ENCODE peak calls at places on chromosomes 3 and 15, in seven cellular contexts. H is A549, P is sigmoid colon, I is cardiac fibroblast, A is AG09309, F is GM06990, X is hepatocyte. E is an unnamed sample.
A peak's percentile ranks its signal among the peaks of the same experiment; 100 is the strongest.

GRCh38 chr3:128910006-128910405 is 30.6 kb downstream of the ACAD9 start:
- DNase-seq in H (no peak), P (no peak), I (no peak), A (no peak), F (no peak), X (no peak), E (no peak)

GRCh38 chr3:192862408-192863385 is 55.0 kb downstream of the MB21D2 start:
- DNase-seq in H (no peak), P (no peak), I (no peak), A (no peak), F (no peak), X (no peak), E (no peak)

GRCh38 chr3:39592306-39592705 is 124.8 kb downstream of the MOBP start:
- DNase-seq in H (no peak), P (no peak), I (no peak), A (no peak), F (no peak), X (no peak), E (no peak)

GRCh38 chr15:55774113-55774970 is 31.4 kb upstream of the PRTG start:
- DNase-seq in H (peak; percentile 64), P (no peak), I (peak; percentile 51), A (no peak), F (no peak), X (peak; percentile 44), E (peak; percentile 26)

GRCh38 chr3:8776406-8776805 is 7.0 kb upstream of the OXTR start:
- DNase-seq in H (no peak), P (no peak), I (peak; percentile 97), A (no peak), F (no peak), X (no peak), E (peak; percentile 86)

GRCh38 chr3:85560088-85560790 is 601.5 kb downstream of the CADM2 start:
- DNase-seq in H (no peak), P (no peak), I (peak; percentile 42), A (no peak), F (no peak), X (no peak), E (peak; percentile 1)

GRCh38 chr3:64224826-64225606 is at the start of gene PRICKLE2:
- DNase-seq in H (peak; percentile 69), P (peak; percentile 90), I (peak; percentile 95), A (peak; percentile 78), F (peak; percentile 48), X (peak; percentile 56), E (peak; percentile 95)

GRCh38 chr3:4270726-4271125 is 32.4 kb upstream of the SETMAR start:
- DNase-seq in H (no peak), P (no peak), I (no peak), A (no peak), F (peak; percentile 6), X (no peak), E (no peak)

GRCh38 chr3:125462722-125463299 is 57.2 kb downstream of the SNX4 start:
- DNase-seq in H (no peak), P (no peak), I (no peak), A (no peak), F (no peak), X (no peak), E (no peak)

GRCh38 chr15:52727825-52728224 is 48.6 kb upstream of the ATOSA start:
- DNase-seq in H (no peak), P (no peak), I (no peak), A (no peak), F (no peak), X (no peak), E (no peak)

GRCh38 chr3:69200384-69201068 is 78.1 kb upstream of the LMOD3 start:
- DNase-seq in H (no peak), P (no peak), I (peak; percentile 22), A (no peak), F (no peak), X (peak; percentile 77), E (peak; percentile 87)

GRCh38 chr3:23459437-23459836 is 256.3 kb downstream of the UBE2E2 start:
- DNase-seq in H (no peak), P (no peak), I (no peak), A (no peak), F (no peak), X (no peak), E (peak; percentile 12)

GRCh38 chr15:45121706-45122417 is 7.7 kb downstream of the DUOXA2 start:
- DNase-seq in H (peak; percentile 26), P (no peak), I (peak; percentile 90), A (peak; percentile 52), F (no peak), X (peak; percentile 74), E (peak; percentile 36)

GRCh38 chr3:106824856-106825255 is 552.4 kb upstream of the CCDC54 start:
- DNase-seq in H (no peak), P (no peak), I (peak; percentile 71), A (peak; percentile 57), F (no peak), X (peak; percentile 20), E (peak; percentile 63)

GRCh38 chr15:51727141-51727897 is 10.1 kb downstream of the LYSMD2 start:
- DNase-seq in H (peak; percentile 34), P (no peak), I (peak; percentile 41), A (no peak), F (no peak), X (no peak), E (no peak)

GRCh38 chr3:93981649-93982048 is 1.7 kb downstream of the ARL13B start:
- DNase-seq in H (no peak), P (no peak), I (no peak), A (no peak), F (no peak), X (no peak), E (no peak)

GRCh38 chr3:128456776-128457715 is 9.6 kb downstream of the DNAJB8 start:
- DNase-seq in H (no peak), P (no peak), I (no peak), A (no peak), F (no peak), X (no peak), E (no peak)

GRCh38 chr15:23467110-23467600 is 20.1 kb upstream of the GOLGA6L2 start:
- DNase-seq in H (peak; percentile 44), P (no peak), I (peak; percentile 45), A (peak; percentile 10), F (no peak), X (peak; percentile 39), E (peak; percentile 47)

GRCh38 chr3:195700319-195700718 is 20.5 kb upstream of the MUC20 start:
- DNase-seq in H (no peak), P (no peak), I (no peak), A (no peak), F (no peak), X (no peak), E (no peak)

GRCh38 chr15:75727851-75728715 is 15.4 kb upstream of the CSPG4 start:
- DNase-seq in H (peak; percentile 69), P (peak; percentile 85), I (peak; percentile 51), A (no peak), F (no peak), X (peak; percentile 68), E (peak; percentile 42)

GRCh38 chr15:43412096-43412495 is 41.2 kb downstream of the TUBGCP4 start:
- DNase-seq in H (no peak), P (no peak), I (no peak), A (no peak), F (no peak), X (no peak), E (peak; percentile 9)

GRCh38 chr3:112297714-112298113 is 3.7 kb upstream of the SLC9C1 start:
- DNase-seq in H (no peak), P (no peak), I (no peak), A (no peak), F (no peak), X (no peak), E (peak; percentile 17)

DNA sequence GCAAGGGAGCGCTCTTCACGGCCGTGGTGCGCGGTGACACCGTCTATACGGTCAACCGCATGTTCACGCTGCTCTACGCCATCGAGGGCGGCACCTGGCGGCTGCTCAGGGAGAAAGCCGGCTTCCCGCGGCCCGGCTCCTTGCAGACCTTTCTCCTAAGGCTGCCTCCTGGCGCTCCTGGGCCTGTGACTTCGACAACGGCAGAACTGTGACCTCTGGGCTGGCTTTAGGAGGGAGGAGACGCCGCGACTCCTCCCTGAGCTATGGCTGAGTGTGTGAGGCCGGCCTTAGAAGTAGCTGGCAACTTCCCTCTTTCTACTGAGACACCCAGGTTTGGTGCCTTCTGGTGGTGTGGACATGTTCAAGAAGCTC is 1.4 kb downstream of the KBTBD13 start:
- DNase-seq in H (peak; percentile 91), P (peak; percentile 89), I (peak; percentile 70), A (no peak), F (peak; percentile 47), X (peak; percentile 80), E (peak; percentile 72)
- TF ChIP-seq CTCF in H (peak; percentile 93), P (peak; percentile 55), I (peak; percentile 76), A (peak; percentile 61), F (peak; percentile 25), X (peak; percentile 52), E (peak; percentile 66)

DNA sequence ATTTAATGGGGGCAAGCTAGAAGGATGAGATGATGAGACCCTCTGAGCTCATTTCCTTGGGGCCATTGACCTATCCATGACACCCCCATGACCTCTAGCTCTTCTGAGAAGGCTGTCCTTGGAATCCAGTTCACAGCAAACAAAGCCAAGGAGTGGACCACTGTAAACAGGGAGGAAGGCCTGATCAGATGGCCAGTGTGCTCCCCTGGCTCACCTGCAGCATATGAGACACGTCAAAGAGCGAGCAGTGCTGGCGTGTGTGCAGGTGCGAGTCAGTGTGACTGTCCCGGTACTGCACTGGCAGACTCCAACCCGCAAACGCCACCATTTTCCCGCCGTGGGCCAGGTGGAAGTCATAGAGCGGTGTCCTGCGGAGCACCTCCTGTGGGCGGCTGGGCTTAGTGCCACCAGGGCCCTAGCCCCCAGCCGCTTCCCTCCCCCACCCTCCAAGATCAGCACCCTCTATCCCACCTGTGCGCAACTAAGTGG is 339 bp downstream of the AMT start:
- DNase-seq in H (no peak), P (no peak), I (no peak), A (no peak), F (no peak), X (no peak), E (no peak)
- H3K4me3 ChIP-seq in H (no peak overlapping the region), P (peak overlapping the region; percentile 34), I (no peak overlapping the region), A (no peak overlapping the region), F (no peak overlapping the region), X (peak overlapping the region; percentile 34), E (peak overlapping the region; percentile 40)

GRCh38 chr15:60272623-60273022 is 125.2 kb downstream of the ANXA2 start:
- DNase-seq in H (no peak), P (no peak), I (no peak), A (no peak), F (no peak), X (no peak), E (no peak)
- TF ChIP-seq CTCF in H (no peak), P (no peak), I (no peak), A (peak; percentile 0), F (no peak), X (no peak), E (no peak)

DNA sequence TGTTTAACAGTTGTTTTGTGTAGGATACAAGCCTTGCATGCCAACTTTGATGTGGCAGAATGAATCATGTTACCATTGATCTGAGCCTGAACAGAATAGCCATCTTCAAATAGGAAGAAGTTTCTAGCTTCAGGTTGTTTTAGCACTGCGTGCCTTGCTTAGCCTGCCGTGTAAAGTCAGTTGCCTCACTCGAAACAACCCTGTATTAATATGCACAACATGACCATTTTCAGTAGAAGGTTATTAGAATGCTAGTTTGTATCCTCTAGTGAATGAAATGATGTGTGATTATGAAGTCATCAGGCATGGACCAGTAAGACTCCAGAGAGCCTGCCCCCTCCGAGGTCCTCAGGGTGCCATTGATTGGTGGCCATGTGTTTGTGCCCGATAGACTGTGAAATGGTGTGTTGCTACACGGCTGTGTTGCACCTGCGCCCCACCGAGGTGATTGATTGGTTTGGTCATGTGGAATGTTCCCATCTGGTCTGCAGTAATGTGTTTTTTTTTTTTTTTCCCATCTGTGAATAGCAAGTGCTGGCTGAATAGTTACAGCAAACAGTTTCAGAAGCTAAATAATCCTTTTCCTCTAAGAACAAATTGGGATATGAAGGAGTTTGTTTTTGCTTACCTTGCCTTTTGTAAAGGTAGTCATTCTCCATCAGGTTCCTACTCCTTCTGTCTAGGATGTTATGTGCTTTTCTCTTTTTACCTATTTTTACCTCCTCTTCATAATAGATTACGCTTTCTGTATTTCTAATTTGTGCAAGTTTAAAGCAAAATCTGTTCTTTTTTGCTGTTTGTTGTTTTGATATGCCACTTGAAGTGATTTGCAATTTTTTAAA is 214.9 kb downstream of the TCF12 start:
- DNase-seq in H (no peak), P (no peak), I (no peak), A (no peak), F (no peak), X (no peak), E (no peak)
- H3K4me3 ChIP-seq in H (no peak overlapping the region), P (no peak overlapping the region), I (no peak overlapping the region), A (no peak overlapping the region), F (no peak overlapping the region), X (no peak overlapping the region), E (no peak overlapping the region)

E was measured in fibroblast of villous mesenchyme.